ENCODE peak calls at places on chromosomes 13 and 19, in seven cellular contexts. V, I, F, D, T, C and N are unnamed samples.

GRCh38 chr19:45200614-45201013 is 22.0 kb downstream of the BLOC1S3 start:
- DNase-seq in F (no peak), T (no peak), C (peak), I (no peak), D (no peak), V (no peak), N (no peak)

GRCh38 chr13:78228940-78229339 is 310.3 kb upstream of the EDNRB start:
- DNase-seq in D (no peak), T (no peak), V (no peak), F (no peak), C (peak), I (no peak), N (no peak)

GRCh38 chr19:3479177-3479818 is 1.0 kb downstream of the SMIM24 start:
- DNase-seq in I (peak), V (peak), F (no peak), T (peak), C (no peak), D (no peak), N (no peak)

GRCh38 chr19:17107546-17108452 is 32.2 kb downstream of the MYO9B start:
- DNase-seq in F (peak), I (peak), V (no peak), T (no peak), C (peak), D (peak), N (peak)

GRCh38 chr19:6983448-6983847 is 37.8 kb downstream of the MBD3L2B start:
- DNase-seq in V (no peak), D (no peak), T (no peak), I (no peak), F (no peak), C (no peak), N (no peak)

GRCh38 chr13:95122063-95122462 is 179.2 kb downstream of the ABCC4 start:
- DNase-seq in F (no peak), D (no peak), V (no peak), C (no peak), I (no peak), T (no peak), N (no peak)

GRCh38 chr19:51002542-51003311 is 1.3 kb upstream of the KLK8 start:
- DNase-seq in F (no peak), V (no peak), D (no peak), I (no peak), T (no peak), C (no peak), N (no peak)

GRCh38 chr13:97631158-97631557 is 197.2 kb downstream of the RAP2A start:
- DNase-seq in V (no peak), F (no peak), D (no peak), I (no peak), C (no peak), T (no peak), N (no peak)

GRCh38 chr19:373391-374182 is 29.0 kb upstream of the MIER2 start:
- DNase-seq in F (no peak), V (no peak), D (no peak), I (no peak), T (no peak), C (no peak), N (no peak)

GRCh38 chr13:98771838-98772611 is 19.6 kb upstream of the SLC15A1 start:
- DNase-seq in I (no peak), T (no peak), D (no peak), C (no peak), F (no peak), V (no peak), N (no peak)

GRCh38 chr13:67464154-67464553 is 234.0 kb upstream of the PCDH9 start:
- DNase-seq in F (no peak), C (no peak), I (no peak), D (no peak), V (no peak), T (no peak), N (no peak)